ENCODE peak calls at places on chromosomes 11 and 22, in five cellular contexts. One of them, this sample, is unnamed.

GRCh38 chr11:68969386-68969785 is 11.4 kb downstream of the MRGPRD start:
- DNase-seq in AG04450: no peak
- DNase-seq in progenitor cell of endocrine pancreas: no peak
- DNase-seq in upper lobe of right lung: peak; percentile 25
- DNase-seq in keratinocyte: no peak
- DNase-seq in this sample: no peak

GRCh38 chr11:34030386-34030785 is 21.1 kb upstream of the CAPRIN1 start:
- DNase-seq in AG04450: no peak
- DNase-seq in progenitor cell of endocrine pancreas: no peak
- DNase-seq in upper lobe of right lung: no peak
- DNase-seq in keratinocyte: peak; percentile 87
- DNase-seq in this sample: no peak

GRCh38 chr11:34625576-34625975 is 4.7 kb downstream of the EHF start:
- DNase-seq in AG04450: no peak
- DNase-seq in progenitor cell of endocrine pancreas: no peak
- DNase-seq in upper lobe of right lung: no peak
- DNase-seq in keratinocyte: no peak
- DNase-seq in this sample: no peak

GRCh38 chr11:76663912-76664440 is 6.6 kb downstream of the LRRC32 start:
- DNase-seq in AG04450: no peak
- DNase-seq in progenitor cell of endocrine pancreas: no peak
- DNase-seq in upper lobe of right lung: peak; percentile 56
- DNase-seq in keratinocyte: no peak
- DNase-seq in this sample: peak; percentile 18

GRCh38 chr11:126231725-126232459 is 20.3 kb downstream of the FAM118B start:
- DNase-seq in AG04450: peak; percentile 36
- DNase-seq in progenitor cell of endocrine pancreas: no peak
- DNase-seq in upper lobe of right lung: no peak
- DNase-seq in keratinocyte: no peak
- DNase-seq in this sample: no peak

GRCh38 chr11:113242767-113243397 is 71.5 kb upstream of the TTC12 start:
- DNase-seq in AG04450: no peak
- DNase-seq in progenitor cell of endocrine pancreas: no peak
- DNase-seq in upper lobe of right lung: no peak
- DNase-seq in keratinocyte: no peak
- DNase-seq in this sample: no peak

GRCh38 chr11:84564180-84564866 is 1062.8 kb downstream of the DLG2 start:
- DNase-seq in AG04450: peak; percentile 6
- DNase-seq in progenitor cell of endocrine pancreas: peak; percentile 13
- DNase-seq in upper lobe of right lung: no peak
- DNase-seq in keratinocyte: no peak
- DNase-seq in this sample: peak; percentile 16

GRCh38 chr22:50425179-50425916 is 49.5 kb downstream of the SBF1 start:
- DNase-seq in AG04450: no peak
- DNase-seq in progenitor cell of endocrine pancreas: no peak
- DNase-seq in upper lobe of right lung: no peak
- DNase-seq in keratinocyte: no peak
- DNase-seq in this sample: no peak

GRCh38 chr11:3220521-3221407 is 2.2 kb upstream of the MRGPRG start:
- DNase-seq in AG04450: no peak
- DNase-seq in progenitor cell of endocrine pancreas: no peak
- DNase-seq in upper lobe of right lung: peak; percentile 65
- DNase-seq in keratinocyte: no peak
- DNase-seq in this sample: peak; percentile 18

GRCh38 chr11:12119502-12119901 is 9.1 kb downstream of the MICAL2 start:
- DNase-seq in AG04450: no peak
- DNase-seq in progenitor cell of endocrine pancreas: no peak
- DNase-seq in upper lobe of right lung: no peak
- DNase-seq in keratinocyte: no peak
- DNase-seq in this sample: no peak

DNA sequence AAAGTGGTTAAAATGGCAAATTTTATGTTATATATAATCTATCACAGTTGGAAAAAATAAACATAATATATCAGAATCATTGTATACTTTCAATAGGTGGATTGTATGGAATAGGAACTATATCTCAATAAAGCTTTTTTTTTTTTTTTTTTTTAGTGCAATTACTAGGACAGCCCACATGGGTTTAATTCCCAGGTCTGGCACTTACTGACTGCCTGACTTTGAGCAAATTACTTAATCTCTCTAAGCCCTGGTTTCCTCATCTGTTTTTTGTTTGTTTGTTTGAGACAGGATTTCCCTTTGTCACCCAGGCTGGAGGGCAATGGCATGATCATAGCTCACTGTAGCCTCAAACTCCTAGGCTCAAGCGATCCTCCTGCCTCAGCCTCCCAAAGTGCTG is 26.1 kb upstream of the BAIAP2L2 start:
- DNase-seq in AG04450: no peak
- DNase-seq in progenitor cell of endocrine pancreas: no peak
- DNase-seq in upper lobe of right lung: no peak
- DNase-seq in keratinocyte: no peak
- DNase-seq in this sample: no peak
- TF ChIP-seq CTCF in AG04450: peak; percentile 4
- TF ChIP-seq CTCF in progenitor cell of endocrine pancreas: no peak
- TF ChIP-seq CTCF in upper lobe of right lung: no peak
- TF ChIP-seq CTCF in keratinocyte: no peak
- TF ChIP-seq CTCF in this sample: no peak

DNA sequence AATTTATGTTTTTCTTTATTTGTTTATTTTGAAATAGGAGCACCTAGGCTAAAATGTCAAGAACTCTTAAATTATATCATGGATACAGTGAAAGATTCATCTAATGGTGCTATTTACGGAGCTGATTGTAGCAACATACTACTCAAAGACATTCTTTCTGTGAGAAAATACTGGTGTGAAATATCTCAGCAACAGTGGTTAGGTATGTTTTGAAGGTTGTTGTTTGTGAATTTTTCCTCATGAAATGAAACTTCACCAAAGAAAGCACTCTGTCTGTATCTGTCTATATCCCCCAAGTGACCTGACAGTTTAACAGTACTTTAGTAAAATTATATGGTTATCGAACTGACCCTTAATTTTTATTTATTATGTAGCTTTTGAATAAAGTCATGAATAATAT is 12.8 kb downstream of the ATM start:
- DNase-seq in AG04450: no peak
- DNase-seq in progenitor cell of endocrine pancreas: no peak
- DNase-seq in upper lobe of right lung: no peak
- DNase-seq in keratinocyte: no peak
- DNase-seq in this sample: no peak
- TF ChIP-seq CTCF in AG04450: no peak
- TF ChIP-seq CTCF in progenitor cell of endocrine pancreas: no peak
- TF ChIP-seq CTCF in upper lobe of right lung: no peak
- TF ChIP-seq CTCF in keratinocyte: no peak
- TF ChIP-seq CTCF in this sample: no peak

GRCh38 chr11:93113824-93114223 is 84.0 kb downstream of the SLC36A4 start:
- DNase-seq in AG04450: no peak
- DNase-seq in progenitor cell of endocrine pancreas: no peak
- DNase-seq in upper lobe of right lung: no peak
- DNase-seq in keratinocyte: no peak
- DNase-seq in this sample: no peak
- TF ChIP-seq CTCF in AG04450: no peak
- TF ChIP-seq CTCF in progenitor cell of endocrine pancreas: peak; percentile 25
- TF ChIP-seq CTCF in upper lobe of right lung: no peak
- TF ChIP-seq CTCF in keratinocyte: no peak
- TF ChIP-seq CTCF in this sample: no peak

GRCh38 chr22:24231706-24232105 is 13.2 kb downstream of the GGT5 start:
- DNase-seq in AG04450: no peak
- DNase-seq in progenitor cell of endocrine pancreas: no peak
- DNase-seq in upper lobe of right lung: no peak
- DNase-seq in keratinocyte: no peak
- DNase-seq in this sample: no peak

GRCh38 chr22:24232725-24233124 is 12.2 kb downstream of the GGT5 start:
- DNase-seq in AG04450: no peak
- DNase-seq in progenitor cell of endocrine pancreas: no peak
- DNase-seq in upper lobe of right lung: no peak
- DNase-seq in keratinocyte: no peak
- DNase-seq in this sample: no peak

GRCh38 chr22:24232124-24232523 is 12.8 kb downstream of the GGT5 start:
- DNase-seq in AG04450: no peak
- DNase-seq in progenitor cell of endocrine pancreas: no peak
- DNase-seq in upper lobe of right lung: no peak
- DNase-seq in keratinocyte: no peak
- DNase-seq in this sample: peak; percentile 21

GRCh38 chr22:24233235-24233634 is 11.6 kb downstream of the GGT5 start:
- DNase-seq in AG04450: no peak
- DNase-seq in progenitor cell of endocrine pancreas: no peak
- DNase-seq in upper lobe of right lung: no peak
- DNase-seq in keratinocyte: no peak
- DNase-seq in this sample: no peak

DNA sequence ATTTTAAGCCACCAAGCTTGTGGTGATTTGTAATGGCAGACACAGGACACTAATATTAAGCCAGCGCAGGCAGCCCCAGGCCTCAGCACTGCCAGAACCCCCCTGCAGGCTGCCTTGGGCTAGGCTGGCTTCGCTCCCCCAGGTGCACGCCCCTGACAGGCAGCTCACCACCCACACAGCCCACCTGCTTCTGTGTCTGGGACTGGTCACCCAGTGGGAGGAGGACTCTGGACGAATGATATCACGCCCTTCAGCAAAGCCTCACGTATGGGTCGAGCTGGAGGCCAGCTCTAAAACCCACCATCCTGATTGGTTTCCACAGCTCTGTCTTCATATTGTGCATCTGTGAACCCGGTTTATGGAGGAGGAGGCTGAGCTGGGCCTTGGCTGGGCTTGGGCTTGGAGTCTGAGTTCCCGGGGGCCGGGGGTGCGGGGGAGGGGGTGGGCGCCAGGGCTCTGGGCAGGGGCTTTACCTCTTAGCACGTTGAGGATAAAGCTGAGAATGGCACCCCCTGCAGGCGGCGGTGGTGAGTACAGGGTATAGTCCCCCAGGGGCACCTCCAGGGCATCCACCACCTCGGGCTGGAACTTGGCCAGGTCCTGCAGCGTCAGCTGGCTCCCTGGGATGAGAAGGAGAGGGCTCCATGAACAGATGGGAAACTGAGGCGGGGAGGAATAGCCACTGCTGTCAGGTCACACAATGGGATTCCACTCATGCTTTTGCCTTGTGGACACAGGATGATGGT is 13.8 kb downstream of the GGT5 start:
- DNase-seq in AG04450: no peak
- DNase-seq in progenitor cell of endocrine pancreas: peak; percentile 36
- DNase-seq in upper lobe of right lung: peak; percentile 87
- DNase-seq in keratinocyte: no peak
- DNase-seq in this sample: peak; percentile 84
- TF ChIP-seq CTCF in AG04450: peak; percentile 25
- TF ChIP-seq CTCF in progenitor cell of endocrine pancreas: peak; percentile 51
- TF ChIP-seq CTCF in upper lobe of right lung: peak; percentile 44
- TF ChIP-seq CTCF in keratinocyte: peak; percentile 48
- TF ChIP-seq CTCF in this sample: peak; percentile 66